ENCODE peak calls at places on chromosomes 11 and 22, in five cellular contexts. S, Z, C, K and O are unnamed samples.

GRCh38 chr11:105870521-105871113 is 151.4 kb downstream of the MSANTD4 start:
- DNase-seq in S (no peak), Z (no peak), K (no peak), C (no peak), O (no peak)

GRCh38 chr11:64355078-64355940 is 3.7 kb upstream of the RPS6KA4 start:
- DNase-seq in S (peak; percentile 89), K (peak; percentile 66), C (peak; percentile 89), Z (peak; percentile 77), O (peak; percentile 96)

GRCh38 chr11:17954395-17955252 is 58.2 kb downstream of the SERGEF start:
- DNase-seq in C (no peak), Z (no peak), S (no peak), K (no peak), O (no peak)

GRCh38 chr11:17786824-17787525 is 52.4 kb downstream of the KCNC1 start:
- DNase-seq in K (no peak), S (no peak), C (peak; percentile 7), Z (no peak), O (no peak)

GRCh38 chr22:47395481-47395880 is 633.0 kb downstream of the TBC1D22A start:
- DNase-seq in S (no peak), K (no peak), C (peak; percentile 28), Z (no peak), O (no peak)

GRCh38 chr22:27663812-27664211 is 137.7 kb downstream of the MN1 start:
- DNase-seq in S (no peak), C (no peak), K (no peak), Z (no peak), O (no peak)

GRCh38 chr11:123006860-123007542 is 25.4 kb upstream of the BSX start:
- DNase-seq in S (no peak), K (no peak), C (no peak), Z (no peak), O (no peak)

GRCh38 chr11:17525570-17525969 is 18.6 kb downstream of the USH1C start:
- DNase-seq in K (no peak), C (no peak), S (no peak), Z (no peak), O (no peak)

GRCh38 chr11:96342131-96342970 is 644 bp downstream of the MAML2 start:
- DNase-seq in K (no peak), C (no peak), Z (no peak), S (no peak), O (no peak)

GRCh38 chr11:65212226-65212801 is 30.6 kb downstream of the CAPN1 start:
- DNase-seq in K (no peak), Z (no peak), S (no peak), C (no peak), O (no peak)

GRCh38 chr11:61966673-61967176 is 709 bp downstream of the FTH1 start:
- DNase-seq in C (no peak), K (no peak), S (no peak), Z (no peak), O (peak; percentile 69)

GRCh38 chr11:78806214-78807004 is 231.7 kb upstream of the NARS2 start:
- DNase-seq in C (no peak), K (no peak), S (no peak), Z (no peak), O (no peak)

GRCh38 chr11:113895367-113896155 is 9.0 kb upstream of the HTR3B start:
- DNase-seq in C (no peak), S (no peak), Z (no peak), K (no peak), O (no peak)

GRCh38 chr11:95641506-95641905 is 148.1 kb downstream of the FAM76B start:
- DNase-seq in K (no peak), C (no peak), S (no peak), Z (peak; percentile 67), O (no peak)

GRCh38 chr22:37457093-37457893 is 28.9 kb downstream of the MFNG start:
- DNase-seq in Z (peak; percentile 85), K (peak; percentile 84), S (peak; percentile 92), C (peak; percentile 56), O (peak; percentile 91)

GRCh38 chr11:36092314-36093030 is 148.6 kb downstream of the LDLRAD3 start:
- DNase-seq in Z (no peak), K (no peak), S (no peak), C (no peak), O (no peak)

GRCh38 chr22:46390652-46391301 is 55.3 kb downstream of the TRMU start:
- DNase-seq in K (peak; percentile 45), Z (peak; percentile 42), C (peak; percentile 76), S (peak; percentile 39), O (peak; percentile 81)

GRCh38 chr22:27711756-27712155 is 89.8 kb downstream of the MN1 start:
- DNase-seq in K (no peak), S (no peak), C (no peak), Z (no peak), O (no peak)

GRCh38 chr11:65084598-65085375 is 765 bp downstream of the ZFPL1 start:
- DNase-seq in Z (no peak), C (no peak), S (no peak), K (no peak), O (no peak)

GRCh38 chr11:92109476-92109875 is 115.1 kb upstream of the FAT3 start:
- DNase-seq in K (no peak), C (no peak), S (no peak), Z (no peak), O (no peak)

GRCh38 chr11:42043312-42043711 is 583.9 kb upstream of the LRRC4C start:
- DNase-seq in K (no peak), C (no peak), S (no peak), Z (no peak), O (no peak)

GRCh38 chr11:76984741-76985140 is 49.5 kb upstream of the B3GNT6 start:
- DNase-seq in C (no peak), K (no peak), Z (no peak), S (no peak), O (no peak)

GRCh38 chr11:126949066-126949945 is 51.3 kb downstream of the KIRREL3 start:
- DNase-seq in S (no peak), Z (no peak), C (no peak), K (no peak), O (no peak)

GRCh38 chr22:50119169-50119767 is 29.5 kb downstream of the MOV10L1 start:
- DNase-seq in C (no peak), S (no peak), Z (no peak), K (no peak), O (no peak)

GRCh38 chr11:73141031-73141308 is 1.1 kb downstream of the FCHSD2 start:
- DNase-seq in K (no peak), Z (peak; percentile 31), S (peak; percentile 36), C (no peak), O (peak; percentile 66)

GRCh38 chr11:68016161-68016903 is 6.2 kb downstream of the ALDH3B1 start:
- DNase-seq in K (no peak), S (no peak), C (no peak), Z (no peak), O (no peak)

GRCh38 chr22:43436536-43437267 is 24.9 kb downstream of the MPPED1 start:
- DNase-seq in C (no peak), S (no peak), K (no peak), Z (no peak), O (no peak)

GRCh38 chr22:50506611-50507420 is 686 bp downstream of the LMF2 start:
- DNase-seq in C (no peak), S (peak; percentile 25), Z (no peak), K (no peak), O (peak; percentile 93)

GRCh38 chr22:45284705-45285305 is at the start of gene UPK3A:
- DNase-seq in C (peak; percentile 77), K (peak; percentile 88), Z (peak; percentile 80), S (no peak), O (peak; percentile 92)

GRCh38 chr11:116513894-116514293 is 258.9 kb downstream of the BUD13 start:
- DNase-seq in S (peak; percentile 60), C (no peak), Z (no peak), K (peak; percentile 46), O (no peak)

GRCh38 chr11:90229791-90230190 is 6.9 kb upstream of the CHORDC1 start:
- DNase-seq in K (no peak), C (no peak), S (no peak), Z (no peak), O (no peak)

GRCh38 chr11:72333657-72334056 is 89.7 kb upstream of the PHOX2A start:
- DNase-seq in C (no peak), S (no peak), K (no peak), Z (no peak), O (no peak)

GRCh38 chr11:83599066-83599465 is 312.9 kb upstream of the CCDC90B start:
- DNase-seq in Z (no peak), K (no peak), S (peak; percentile 18), C (no peak), O (no peak)

DNA sequence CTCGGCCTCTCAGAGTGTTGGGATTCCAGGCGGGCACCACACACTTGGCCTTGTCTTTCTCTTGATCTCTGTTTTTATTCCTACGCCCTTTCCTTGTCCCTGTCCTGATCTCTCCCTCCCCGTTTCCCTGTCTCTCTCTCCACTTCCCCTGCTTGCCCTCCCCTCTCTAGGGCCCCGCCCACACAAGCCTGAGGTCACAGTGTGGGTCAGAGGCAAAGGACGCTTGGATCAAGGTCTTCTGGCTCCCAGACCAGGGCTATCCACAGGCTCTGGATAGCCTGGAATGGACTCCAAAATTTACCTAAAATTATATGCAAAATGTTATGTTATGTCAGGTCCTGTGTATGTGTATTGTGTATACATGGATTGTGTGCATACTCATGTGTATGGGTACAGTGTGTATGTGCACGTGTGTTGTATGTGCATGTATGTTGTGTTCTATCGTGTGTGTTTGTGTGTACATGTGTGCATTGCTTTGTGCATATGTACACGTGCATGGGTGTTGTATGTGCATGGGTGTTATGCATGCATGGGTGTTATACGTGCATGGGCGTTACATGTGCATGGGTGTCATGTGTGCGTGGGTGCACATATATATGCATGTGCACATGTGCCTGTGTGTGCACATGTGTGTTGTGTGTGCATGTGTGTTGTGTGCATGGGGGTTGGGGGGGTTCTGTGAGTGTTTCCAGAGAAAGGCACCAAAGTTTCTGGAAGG is 38.3 kb downstream of the TP53I11 start:
- DNase-seq in Z (no peak), S (no peak), K (no peak), C (peak; percentile 43), O (no peak)
- H3K4me3 ChIP-seq in Z (no peak overlapping the region), S (no peak overlapping the region), K (no peak overlapping the region), C (no peak overlapping the region), O (no peak overlapping the region)

GRCh38 chr11:69446108-69446507 is 35.4 kb upstream of the LINC01488 start:
- DNase-seq in K (no peak), C (no peak), S (no peak), Z (no peak), O (no peak)

GRCh38 chr11:69443138-69443967 is 38.1 kb upstream of the LINC01488 start:
- DNase-seq in S (peak; percentile 99), C (peak; percentile 95), K (peak; percentile 89), Z (peak; percentile 91), O (peak; percentile 80)

GRCh38 chr11:69443968-69444364 is 37.5 kb upstream of the LINC01488 start:
- DNase-seq in C (peak; percentile 54), S (no peak), K (no peak), Z (no peak), O (no peak)

GRCh38 chr11:69445131-69445470 is 36.4 kb upstream of the LINC01488 start:
- DNase-seq in K (no peak), C (no peak), Z (no peak), S (no peak), O (no peak)

GRCh38 chr11:69444381-69445130 is 36.9 kb upstream of the LINC01488 start:
- DNase-seq in S (peak; percentile 93), Z (peak; percentile 87), C (peak; percentile 68), K (peak; percentile 40), O (peak; percentile 50)
- TF ChIP-seq CTCF in S (peak; percentile 79), Z (no peak), C (peak; percentile 58), K (no peak), O (no peak)

GRCh38 chr22:35308480-35308945 is 8.8 kb downstream of the TOM1 start:
- DNase-seq in C (no peak), K (no peak), S (no peak), Z (no peak), O (no peak)
- H3K4me3 ChIP-seq in C (no peak overlapping the region), K (no peak overlapping the region), S (no peak overlapping the region), Z (no peak overlapping the region), O (no peak overlapping the region)

GRCh38 chr11:32434387-32435151 is 770 bp downstream of the WT1 start:
- DNase-seq in C (peak; percentile 59), S (peak; percentile 69), K (no peak), Z (no peak), O (no peak)
- TF ChIP-seq CTCF in C (peak; percentile 43), S (peak; percentile 39), K (no peak), Z (no peak), O (no peak)